ENCODE peak calls at places on chromosomes 6 and 20, in seven cellular contexts. E, G, R, J, U, F and K are unnamed samples.

GRCh38 chr6:26122402-26122792 is 35.2 kb downstream of the HFE start:
- DNase-seq in E (no peak), F (no peak), J (no peak), U (no peak), G (no peak), R (no peak), K (no peak)

GRCh38 chr6:170131351-170131750 is 159.5 kb downstream of the DLL1 start:
- DNase-seq in G (no peak), R (peak), U (no peak), J (no peak), E (no peak), F (peak), K (no peak)

GRCh38 chr20:198225-198624 is 8.7 kb upstream of the DEFB128 start:
- DNase-seq in F (no peak), R (no peak), J (no peak), U (no peak), E (no peak), G (no peak), K (no peak)

GRCh38 chr6:46440133-46440532 is 51.1 kb downstream of the RCAN2 start:
- DNase-seq in U (no peak), E (peak), J (no peak), R (no peak), G (no peak), F (no peak), K (no peak)

GRCh38 chr6:104123227-104123626 is 736.5 kb downstream of the HACE1 start:
- DNase-seq in R (no peak), U (no peak), J (no peak), G (no peak), E (no peak), F (no peak), K (no peak)

GRCh38 chr20:45372646-45373352 is 5.3 kb downstream of the TP53TG5 start:
- DNase-seq in G (no peak), U (peak), J (no peak), R (no peak), F (peak), E (no peak), K (no peak)

GRCh38 chr20:60254901-60255411 is 296.7 kb downstream of the CDH26 start:
- DNase-seq in U (no peak), F (no peak), R (no peak), J (no peak), G (no peak), E (peak), K (no peak)

GRCh38 chr6:111573118-111573883 is 32.4 kb downstream of the TRAF3IP2 start:
- DNase-seq in F (peak), G (no peak), R (no peak), E (peak), U (no peak), J (no peak), K (no peak)

GRCh38 chr6:113102761-113103160 is 754.4 kb upstream of the MARCKS start:
- DNase-seq in F (no peak), U (peak), J (no peak), G (no peak), E (peak), R (no peak), K (no peak)

GRCh38 chr6:35919085-35919826 is 1.6 kb downstream of the SRPK1 start:
- DNase-seq in G (no peak), U (peak), J (no peak), E (peak), R (no peak), F (no peak), K (no peak)

GRCh38 chr6:123808556-123808955 is 4.9 kb downstream of the NKAIN2 start:
- DNase-seq in F (no peak), G (no peak), E (no peak), R (no peak), J (no peak), U (no peak), K (no peak)

GRCh38 chr6:138109042-138109997 is 2.1 kb upstream of the PERP start:
- DNase-seq in U (peak), E (peak), F (peak), J (peak), R (peak), G (peak), K (peak)

GRCh38 chr6:57102976-57103375 is 13.0 kb downstream of the ZNF451 start:
- DNase-seq in E (no peak), R (no peak), U (no peak), F (no peak), G (no peak), J (no peak), K (no peak)

GRCh38 chr6:167550936-167551633 is 226.2 kb downstream of the TTLL2 start:
- DNase-seq in U (peak), G (no peak), J (no peak), F (peak), R (peak), E (peak), K (no peak)

GRCh38 chr6:157610451-157610999 is 212.5 kb upstream of the SNX9 start:
- DNase-seq in U (no peak), F (no peak), R (no peak), J (no peak), G (no peak), E (no peak), K (no peak)

GRCh38 chr20:2840138-2840966 is at the start of the genes PCED1A and VPS16:
- DNase-seq in U (peak), E (peak), R (peak), J (peak), G (peak), F (peak), K (peak)

GRCh38 chr20:53884859-53885654 is 185.3 kb downstream of the BCAS1 start:
- DNase-seq in E (no peak), U (no peak), R (no peak), F (no peak), J (no peak), G (peak), K (no peak)

GRCh38 chr20:46688151-46689081 is 828 bp downstream of the TP53RK start:
- DNase-seq in G (no peak), R (no peak), F (peak), E (peak), U (peak), J (no peak), K (no peak)

GRCh38 chr20:32035398-32035852 is 16.6 kb upstream of the HCK start:
- DNase-seq in U (no peak), R (no peak), F (no peak), G (no peak), J (no peak), E (no peak), K (no peak)

GRCh38 chr6:131755597-131755996 is 44.8 kb upstream of the CTAGE9 start:
- DNase-seq in G (no peak), J (no peak), E (peak), U (no peak), F (no peak), R (no peak), K (no peak)

GRCh38 chr6:89298680-89299450 is 16.2 kb downstream of the GABRR2 start:
- DNase-seq in U (peak), F (no peak), J (no peak), R (no peak), E (peak), G (no peak), K (peak)

GRCh38 chr6:12103158-12103557 is 91.0 kb downstream of the HIVEP1 start:
- DNase-seq in G (no peak), J (no peak), E (no peak), U (no peak), F (no peak), R (no peak), K (no peak)

GRCh38 chr6:70686548-70687133 is 19.0 kb downstream of the SMAP1 start:
- DNase-seq in U (peak), G (peak), R (no peak), E (peak), J (no peak), F (no peak), K (peak)

GRCh38 chr6:7050911-7051779 is 56.6 kb upstream of the RREB1 start:
- DNase-seq in F (peak), G (peak), U (peak), J (no peak), R (peak), E (peak), K (no peak)

GRCh38 chr6:79157961-79158644 is 76.4 kb downstream of the HMGN3 start:
- DNase-seq in E (no peak), J (no peak), R (no peak), F (no peak), U (no peak), G (no peak), K (no peak)

GRCh38 chr20:48051810-48052491 is 266.7 kb upstream of the SULF2 start:
- DNase-seq in G (no peak), E (peak), F (no peak), U (peak), J (no peak), R (no peak), K (no peak)

GRCh38 chr6:155523821-155524238 is 68.2 kb upstream of the NOX3 start:
- DNase-seq in E (peak), U (no peak), J (no peak), G (no peak), R (no peak), F (no peak), K (no peak)

GRCh38 chr6:10256113-10256690 is 158.7 kb downstream of the TFAP2A start:
- DNase-seq in R (no peak), F (no peak), E (peak), J (no peak), G (no peak), U (no peak), K (no peak)

GRCh38 chr20:13012886-13013285 is 4.1 kb downstream of the SPTLC3 start:
- DNase-seq in J (no peak), U (no peak), R (no peak), G (no peak), E (peak), F (no peak), K (no peak)

GRCh38 chr20:13007596-13007995 is 1.2 kb upstream of the SPTLC3 start:
- DNase-seq in G (no peak), U (no peak), J (no peak), R (no peak), F (no peak), E (no peak), K (no peak)

GRCh38 chr20:13006825-13007224 is 1.9 kb upstream of the SPTLC3 start:
- DNase-seq in E (peak), R (no peak), F (no peak), G (no peak), U (no peak), J (no peak), K (no peak)

GRCh38 chr20:13009682-13010406 is 1.1 kb downstream of the SPTLC3 start:
- DNase-seq in J (no peak), E (peak), R (peak), F (peak), G (no peak), U (peak), K (peak)

DNA sequence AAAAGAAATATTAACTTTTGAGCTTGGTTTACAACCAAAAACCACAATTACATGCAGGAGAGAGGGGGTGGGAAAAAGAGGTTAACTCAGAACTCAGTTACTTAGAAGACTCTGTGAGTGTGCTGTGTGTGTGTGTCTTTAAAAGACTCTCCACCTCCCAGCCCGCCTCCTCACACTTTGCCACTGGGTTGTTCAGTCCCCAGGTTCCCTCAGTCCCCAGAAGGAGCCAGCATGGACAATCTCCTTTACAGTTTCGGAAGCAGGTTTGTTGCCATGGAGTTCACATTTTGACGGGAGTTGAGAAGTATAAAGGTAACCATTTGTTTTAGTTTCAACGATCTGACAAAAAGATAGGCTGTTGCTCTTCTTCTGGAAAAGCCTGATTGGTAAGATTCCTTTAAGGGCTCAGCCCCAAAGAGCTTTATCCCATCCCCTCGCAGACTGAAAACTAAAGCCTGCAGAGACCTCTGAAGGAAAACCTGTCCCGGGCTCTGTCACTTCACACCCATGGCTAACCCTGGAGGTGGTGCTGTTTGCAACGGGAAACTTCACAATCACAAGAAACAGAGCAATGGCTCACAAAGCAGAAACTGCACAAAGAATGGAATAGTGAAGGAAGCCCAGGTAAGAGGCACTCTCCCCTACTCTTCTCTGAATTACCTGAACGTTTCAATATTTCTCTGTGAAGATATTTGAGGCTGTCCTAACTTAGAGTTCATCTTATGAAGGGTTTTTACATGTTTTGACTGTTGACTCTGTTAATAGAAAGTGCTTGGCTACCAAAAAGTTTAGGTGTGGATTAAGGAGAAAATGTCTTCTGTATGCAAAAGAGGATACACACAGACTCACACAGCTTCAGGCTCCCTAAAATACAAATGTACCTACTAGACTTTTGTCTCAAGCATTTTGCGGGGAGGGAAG is at the start of gene SPTLC3:
- DNase-seq in U (peak), G (no peak), R (peak), J (no peak), E (peak), F (peak), K (no peak)
- TF ChIP-seq CTCF in U (no peak), G (no peak), R (no peak), J (peak), E (peak), F (no peak), K (no peak)

GRCh38 chr20:43563429-43563828 is 4.6 kb downstream of the SGK2 start:
- DNase-seq in J (no peak), F (no peak), G (no peak), R (no peak), U (no peak), E (peak), K (no peak)
- TF ChIP-seq CTCF in J (no peak), F (no peak), G (no peak), R (no peak), U (peak), E (peak), K (peak)

GRCh38 chr20:59082077-59082740 is 39.6 kb upstream of the PRELID3B start:
- DNase-seq in G (no peak), E (peak), J (no peak), U (no peak), R (no peak), F (no peak), K (no peak)
- TF ChIP-seq CTCF in G (peak), E (peak), J (peak), U (peak), R (peak), F (no peak), K (peak)

DNA sequence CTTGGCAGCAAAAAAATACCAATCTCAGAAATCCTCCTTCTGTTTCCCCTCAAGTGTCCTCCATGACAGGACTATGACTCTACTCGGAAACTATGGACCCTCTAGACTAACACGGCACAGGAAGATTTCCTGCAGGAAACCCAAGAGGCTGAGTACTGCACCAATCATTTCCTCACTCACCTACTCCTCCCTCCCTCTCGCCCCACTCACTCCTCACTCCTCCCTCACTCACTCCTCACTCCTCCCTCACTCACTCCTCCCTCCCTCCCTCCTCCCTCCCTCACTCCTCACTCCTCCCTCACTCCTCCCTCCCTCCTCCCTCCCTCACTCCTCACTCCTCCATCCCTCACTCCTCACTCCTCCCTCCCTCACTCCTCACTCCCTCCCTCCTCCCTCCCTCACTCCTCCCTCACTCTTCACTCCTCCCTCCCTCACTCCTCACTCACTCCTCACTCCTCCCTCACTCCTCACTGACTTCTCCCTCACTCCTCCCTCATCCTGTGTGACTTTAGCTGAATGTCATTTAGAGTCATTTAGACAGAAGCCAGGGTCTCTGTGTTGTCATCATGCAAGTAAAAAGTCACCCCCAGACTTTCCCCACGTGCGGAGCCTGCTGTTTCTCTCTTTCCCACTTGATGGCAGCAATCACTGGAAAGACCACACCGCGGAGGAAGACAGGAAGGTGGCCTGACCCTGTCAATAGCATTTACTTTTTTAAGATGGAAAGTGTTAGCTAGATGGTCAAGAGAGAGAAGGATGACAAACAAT is 226.8 kb upstream of the PDE10A start:
- DNase-seq in U (no peak), G (no peak), F (no peak), E (peak), R (no peak), J (no peak), K (no peak)
- TF ChIP-seq CTCF in U (no peak), G (no peak), F (peak), E (peak), R (peak), J (peak), K (peak)

DNA sequence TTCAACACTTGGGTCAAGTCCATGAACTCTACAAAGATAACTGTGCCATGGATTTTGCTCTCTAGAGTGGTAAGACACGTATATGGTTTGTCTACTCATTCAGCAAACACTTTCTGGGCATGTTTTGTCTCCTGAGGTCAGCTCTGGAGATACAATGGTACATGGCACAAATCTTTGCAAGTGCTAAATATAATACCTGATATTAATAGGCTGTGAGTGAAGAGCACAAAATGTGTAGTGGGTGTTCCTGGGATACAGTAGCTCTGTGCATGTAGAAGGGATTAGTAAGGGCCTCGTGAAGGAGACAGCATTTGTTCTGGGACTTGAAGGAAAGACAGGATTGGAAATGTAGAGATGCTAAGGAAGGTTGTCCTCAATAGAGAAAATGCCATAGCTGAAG is 360.9 kb downstream of the BCKDHB start:
- DNase-seq in U (no peak), J (no peak), G (no peak), E (no peak), F (no peak), R (no peak), K (no peak)
- TF ChIP-seq CTCF in U (no peak), J (no peak), G (no peak), E (no peak), F (no peak), R (no peak), K (no peak)

DNA sequence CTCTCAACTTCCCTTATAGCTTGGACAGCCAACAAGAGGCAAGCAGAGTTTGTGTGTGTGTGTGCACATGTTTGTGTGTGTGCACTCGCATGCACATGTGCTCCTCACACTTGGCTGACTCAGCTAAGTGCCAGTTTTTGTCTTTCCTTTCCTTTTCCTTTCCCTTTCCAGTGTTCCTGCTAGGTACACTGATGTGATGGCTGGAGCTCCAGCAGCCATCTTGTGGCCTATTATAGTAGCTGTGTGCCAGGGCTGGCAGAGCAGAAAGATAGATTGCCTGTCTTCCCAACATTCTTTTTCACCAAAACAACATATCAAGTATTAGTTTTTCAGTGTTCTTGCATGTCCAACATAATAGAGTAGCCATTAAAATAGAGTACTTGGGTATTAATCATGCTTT is 79.5 kb downstream of the AK9 start:
- DNase-seq in J (no peak), G (no peak), F (no peak), R (no peak), U (no peak), E (no peak), K (no peak)
- TF ChIP-seq CTCF in J (no peak), G (no peak), F (no peak), R (no peak), U (no peak), E (no peak), K (no peak)

GRCh38 chr20:50344232-50345071 is 153.8 kb downstream of the CEBPB start:
- DNase-seq in U (no peak), F (no peak), J (no peak), G (no peak), E (no peak), R (no peak), K (no peak)
- TF ChIP-seq CTCF in U (no peak), F (no peak), J (no peak), G (no peak), E (peak), R (no peak), K (peak)